ENCODE peak calls at places on chromosomes 1 and 21, in six cellular contexts. J is DMS153; I is NCI-H1105 treated with DMSO at 0.1 percent for 48 hours; S is stimulated activated CD8-positive, alpha-beta memory T cell treated with anti-CD3 and anti-CD28 coated beads, Interleukin-15, amount 100 ng/mL, for 4 hours; D is A549; Y is germinal center. O is an unnamed sample.
A peak's percentile ranks its signal among the peaks of the same experiment; 100 is the strongest.

GRCh38 chr1:234433563-234434285 is 45.3 kb downstream of the TARBP1 start:
- DNase-seq in J (no peak), I (no peak), S (no peak), D (peak; percentile 60), Y (no peak), O (no peak)

GRCh38 chr1:15337656-15338402 is 71.9 kb upstream of the EFHD2 start:
- DNase-seq in J (no peak), I (no peak), S (no peak), D (no peak), Y (no peak), O (peak; percentile 85)

GRCh38 chr1:15352122-15352957 is 57.3 kb upstream of the EFHD2 start:
- DNase-seq in J (peak; percentile 96), I (no peak), S (peak; percentile 33), D (peak; percentile 96), Y (no peak), O (peak; percentile 48)

GRCh38 chr21:33984021-33984481 is 68.4 kb upstream of the ATP5PO start:
- DNase-seq in J (no peak), I (no peak), S (no peak), D (no peak), Y (no peak), O (no peak)

GRCh38 chr21:32087452-32087851 is 191.4 kb downstream of the MIS18A start:
- DNase-seq in J (no peak), I (no peak), S (no peak), D (no peak), Y (no peak), O (no peak)

GRCh38 chr21:34282223-34282622 is 81.6 kb upstream of the KCNE2 start:
- DNase-seq in J (no peak), I (no peak), S (no peak), D (no peak), Y (no peak), O (no peak)

GRCh38 chr1:227234998-227235405 is 83.3 kb downstream of the CDC42BPA start:
- DNase-seq in J (peak; percentile 71), I (peak; percentile 17), S (no peak), D (peak; percentile 87), Y (peak; percentile 37), O (no peak)

GRCh38 chr21:42377211-42377950 is 11.0 kb upstream of the TFF1 start:
- DNase-seq in J (no peak), I (no peak), S (no peak), D (no peak), Y (no peak), O (no peak)

O was measured in thyroid gland.